ENCODE peak calls at places on chromosomes 7 and 10, in five cellular contexts. One of them, this sample, is unnamed.

GRCh38 chr10:1598393-1599153 is 138.8 kb downstream of the ADARB2 start:
- DNase-seq in iris pigment epithelial cell: no peak
- DNase-seq in NCI-H1694 treated with DMSO at 0.1 percent for 48 hours: no peak
- DNase-seq in CD4-positive, alpha-beta T cell: no peak
- DNase-seq in astrocyte of the spinal cord: no peak
- DNase-seq in this sample: no peak

GRCh38 chr10:35613107-35613440 is 7.9 kb downstream of the GJD4 start:
- DNase-seq in CD4-positive, alpha-beta T cell: no peak
- DNase-seq in astrocyte of the spinal cord: no peak
- DNase-seq in NCI-H1694 treated with DMSO at 0.1 percent for 48 hours: no peak
- DNase-seq in iris pigment epithelial cell: no peak
- DNase-seq in this sample: no peak

GRCh38 chr7:946256-946996 is 8.1 kb downstream of the ADAP1 start:
- DNase-seq in NCI-H1694 treated with DMSO at 0.1 percent for 48 hours: no peak
- DNase-seq in CD4-positive, alpha-beta T cell: no peak
- DNase-seq in iris pigment epithelial cell: no peak
- DNase-seq in astrocyte of the spinal cord: no peak
- DNase-seq in this sample: no peak

GRCh38 chr7:84136336-84136735 is 58.3 kb downstream of the SEMA3A start:
- DNase-seq in astrocyte of the spinal cord: no peak
- DNase-seq in CD4-positive, alpha-beta T cell: no peak
- DNase-seq in iris pigment epithelial cell: peak
- DNase-seq in NCI-H1694 treated with DMSO at 0.1 percent for 48 hours: no peak
- DNase-seq in this sample: no peak

GRCh38 chr10:95536017-95536416 is 25.2 kb downstream of the SORBS1 start:
- DNase-seq in NCI-H1694 treated with DMSO at 0.1 percent for 48 hours: no peak
- DNase-seq in astrocyte of the spinal cord: peak
- DNase-seq in iris pigment epithelial cell: peak
- DNase-seq in CD4-positive, alpha-beta T cell: no peak
- DNase-seq in this sample: no peak

GRCh38 chr7:36598056-36598675 is 126.1 kb downstream of the AOAH start:
- DNase-seq in CD4-positive, alpha-beta T cell: no peak
- DNase-seq in NCI-H1694 treated with DMSO at 0.1 percent for 48 hours: no peak
- DNase-seq in iris pigment epithelial cell: peak
- DNase-seq in astrocyte of the spinal cord: peak
- DNase-seq in this sample: no peak

GRCh38 chr10:94430705-94431104 is 28.4 kb downstream of the TBC1D12 start:
- DNase-seq in NCI-H1694 treated with DMSO at 0.1 percent for 48 hours: no peak
- DNase-seq in astrocyte of the spinal cord: no peak
- DNase-seq in CD4-positive, alpha-beta T cell: no peak
- DNase-seq in iris pigment epithelial cell: peak
- DNase-seq in this sample: no peak

GRCh38 chr10:91040343-91040742 is 119.5 kb upstream of the ANKRD1 start:
- DNase-seq in iris pigment epithelial cell: no peak
- DNase-seq in astrocyte of the spinal cord: no peak
- DNase-seq in NCI-H1694 treated with DMSO at 0.1 percent for 48 hours: no peak
- DNase-seq in CD4-positive, alpha-beta T cell: no peak
- DNase-seq in this sample: no peak

GRCh38 chr7:103689262-103689661 is 243.3 kb upstream of the SLC26A5 start:
- DNase-seq in NCI-H1694 treated with DMSO at 0.1 percent for 48 hours: no peak
- DNase-seq in astrocyte of the spinal cord: no peak
- DNase-seq in CD4-positive, alpha-beta T cell: no peak
- DNase-seq in iris pigment epithelial cell: no peak
- DNase-seq in this sample: no peak

GRCh38 chr7:99127636-99128035 is 16.3 kb downstream of the SMURF1 start:
- DNase-seq in NCI-H1694 treated with DMSO at 0.1 percent for 48 hours: no peak
- DNase-seq in CD4-positive, alpha-beta T cell: no peak
- DNase-seq in astrocyte of the spinal cord: no peak
- DNase-seq in iris pigment epithelial cell: peak
- DNase-seq in this sample: no peak

GRCh38 chr10:5563991-5564536 is 39.3 kb downstream of the CALML3 start:
- DNase-seq in astrocyte of the spinal cord: peak
- DNase-seq in iris pigment epithelial cell: peak
- DNase-seq in NCI-H1694 treated with DMSO at 0.1 percent for 48 hours: no peak
- DNase-seq in CD4-positive, alpha-beta T cell: peak
- DNase-seq in this sample: peak

GRCh38 chr10:132461683-132462231 is 64.8 kb downstream of the PWWP2B start:
- DNase-seq in NCI-H1694 treated with DMSO at 0.1 percent for 48 hours: no peak
- DNase-seq in astrocyte of the spinal cord: no peak
- DNase-seq in CD4-positive, alpha-beta T cell: no peak
- DNase-seq in iris pigment epithelial cell: no peak
- DNase-seq in this sample: no peak

GRCh38 chr10:62972103-62972502 is 155.9 kb upstream of the EGR2 start:
- DNase-seq in iris pigment epithelial cell: peak
- DNase-seq in NCI-H1694 treated with DMSO at 0.1 percent for 48 hours: no peak
- DNase-seq in CD4-positive, alpha-beta T cell: no peak
- DNase-seq in astrocyte of the spinal cord: no peak
- DNase-seq in this sample: no peak

GRCh38 chr7:131328387-131329175 is 905 bp downstream of the MKLN1 start:
- DNase-seq in CD4-positive, alpha-beta T cell: no peak
- DNase-seq in NCI-H1694 treated with DMSO at 0.1 percent for 48 hours: no peak
- DNase-seq in astrocyte of the spinal cord: peak
- DNase-seq in iris pigment epithelial cell: peak
- DNase-seq in this sample: peak

GRCh38 chr7:120996333-120996982 is 7.9 kb downstream of the CPED1 start:
- DNase-seq in iris pigment epithelial cell: peak
- DNase-seq in CD4-positive, alpha-beta T cell: peak
- DNase-seq in astrocyte of the spinal cord: peak
- DNase-seq in NCI-H1694 treated with DMSO at 0.1 percent for 48 hours: peak
- DNase-seq in this sample: peak

GRCh38 chr7:127865466-127865865 is 165.8 kb downstream of the LRRC4 start:
- DNase-seq in NCI-H1694 treated with DMSO at 0.1 percent for 48 hours: no peak
- DNase-seq in iris pigment epithelial cell: peak
- DNase-seq in astrocyte of the spinal cord: peak
- DNase-seq in CD4-positive, alpha-beta T cell: no peak
- DNase-seq in this sample: no peak

GRCh38 chr10:122190553-122190952 is 80.5 kb upstream of the BTBD16 start:
- DNase-seq in NCI-H1694 treated with DMSO at 0.1 percent for 48 hours: no peak
- DNase-seq in CD4-positive, alpha-beta T cell: no peak
- DNase-seq in iris pigment epithelial cell: no peak
- DNase-seq in astrocyte of the spinal cord: no peak
- DNase-seq in this sample: no peak

GRCh38 chr7:106110238-106110560 is 1.9 kb downstream of the SYPL1 start:
- DNase-seq in NCI-H1694 treated with DMSO at 0.1 percent for 48 hours: no peak
- DNase-seq in iris pigment epithelial cell: peak
- DNase-seq in astrocyte of the spinal cord: peak
- DNase-seq in CD4-positive, alpha-beta T cell: no peak
- DNase-seq in this sample: no peak

GRCh38 chr7:128084896-128085608 is 53.8 kb upstream of the LRRC4 start:
- DNase-seq in CD4-positive, alpha-beta T cell: no peak
- DNase-seq in astrocyte of the spinal cord: peak
- DNase-seq in iris pigment epithelial cell: no peak
- DNase-seq in NCI-H1694 treated with DMSO at 0.1 percent for 48 hours: no peak
- DNase-seq in this sample: no peak

GRCh38 chr10:30270247-30270646 is 78.8 kb downstream of the MTPAP start:
- DNase-seq in NCI-H1694 treated with DMSO at 0.1 percent for 48 hours: peak
- DNase-seq in CD4-positive, alpha-beta T cell: no peak
- DNase-seq in iris pigment epithelial cell: peak
- DNase-seq in astrocyte of the spinal cord: peak
- DNase-seq in this sample: no peak

GRCh38 chr10:105797234-105797890 is 1156.3 kb downstream of the SORCS3 start:
- DNase-seq in iris pigment epithelial cell: peak
- DNase-seq in astrocyte of the spinal cord: peak
- DNase-seq in CD4-positive, alpha-beta T cell: no peak
- DNase-seq in NCI-H1694 treated with DMSO at 0.1 percent for 48 hours: peak
- DNase-seq in this sample: peak

GRCh38 chr10:69645296-69645665 is 15.2 kb downstream of the FAM241B start:
- DNase-seq in NCI-H1694 treated with DMSO at 0.1 percent for 48 hours: no peak
- DNase-seq in astrocyte of the spinal cord: no peak
- DNase-seq in CD4-positive, alpha-beta T cell: no peak
- DNase-seq in iris pigment epithelial cell: no peak
- DNase-seq in this sample: no peak

GRCh38 chr10:101040061-101040460 is 9.0 kb downstream of the SFXN3 start:
- DNase-seq in CD4-positive, alpha-beta T cell: no peak
- DNase-seq in astrocyte of the spinal cord: no peak
- DNase-seq in NCI-H1694 treated with DMSO at 0.1 percent for 48 hours: no peak
- DNase-seq in iris pigment epithelial cell: no peak
- DNase-seq in this sample: no peak

GRCh38 chr7:48899932-48900331 is 24.4 kb upstream of the CDC14C start:
- DNase-seq in astrocyte of the spinal cord: peak
- DNase-seq in iris pigment epithelial cell: peak
- DNase-seq in CD4-positive, alpha-beta T cell: no peak
- DNase-seq in NCI-H1694 treated with DMSO at 0.1 percent for 48 hours: no peak
- DNase-seq in this sample: no peak

GRCh38 chr7:127447326-127447945 is 54.9 kb upstream of the ZNF800 start:
- DNase-seq in CD4-positive, alpha-beta T cell: peak
- DNase-seq in iris pigment epithelial cell: peak
- DNase-seq in NCI-H1694 treated with DMSO at 0.1 percent for 48 hours: peak
- DNase-seq in astrocyte of the spinal cord: peak
- DNase-seq in this sample: peak

GRCh38 chr10:683448-684071 is 5.9 kb downstream of the DIP2C start:
- DNase-seq in NCI-H1694 treated with DMSO at 0.1 percent for 48 hours: no peak
- DNase-seq in CD4-positive, alpha-beta T cell: no peak
- DNase-seq in iris pigment epithelial cell: peak
- DNase-seq in astrocyte of the spinal cord: peak
- DNase-seq in this sample: no peak

GRCh38 chr10:98158576-98158975 is 24.1 kb downstream of the R3HCC1L start:
- DNase-seq in iris pigment epithelial cell: no peak
- DNase-seq in astrocyte of the spinal cord: no peak
- DNase-seq in NCI-H1694 treated with DMSO at 0.1 percent for 48 hours: no peak
- DNase-seq in CD4-positive, alpha-beta T cell: no peak
- DNase-seq in this sample: no peak

GRCh38 chr10:132810141-132810806 is 24.3 kb upstream of the NKX6-2 start:
- DNase-seq in CD4-positive, alpha-beta T cell: no peak
- DNase-seq in astrocyte of the spinal cord: no peak
- DNase-seq in NCI-H1694 treated with DMSO at 0.1 percent for 48 hours: no peak
- DNase-seq in iris pigment epithelial cell: no peak
- DNase-seq in this sample: no peak

GRCh38 chr7:81299272-81299671 is 380.4 kb upstream of the SEMA3C start:
- DNase-seq in CD4-positive, alpha-beta T cell: no peak
- DNase-seq in iris pigment epithelial cell: peak
- DNase-seq in NCI-H1694 treated with DMSO at 0.1 percent for 48 hours: no peak
- DNase-seq in astrocyte of the spinal cord: peak
- DNase-seq in this sample: no peak

GRCh38 chr7:155233703-155234492 is 63.8 kb upstream of the INSIG1 start:
- DNase-seq in astrocyte of the spinal cord: no peak
- DNase-seq in NCI-H1694 treated with DMSO at 0.1 percent for 48 hours: no peak
- DNase-seq in CD4-positive, alpha-beta T cell: no peak
- DNase-seq in iris pigment epithelial cell: no peak
- DNase-seq in this sample: no peak

GRCh38 chr10:132319853-132320669 is 11.9 kb upstream of the LRRC27 start:
- DNase-seq in astrocyte of the spinal cord: peak
- DNase-seq in iris pigment epithelial cell: peak
- DNase-seq in NCI-H1694 treated with DMSO at 0.1 percent for 48 hours: no peak
- DNase-seq in CD4-positive, alpha-beta T cell: no peak
- DNase-seq in this sample: peak

GRCh38 chr7:108020585-108020984 is 17.6 kb upstream of the LAMB1 start:
- DNase-seq in astrocyte of the spinal cord: no peak
- DNase-seq in NCI-H1694 treated with DMSO at 0.1 percent for 48 hours: no peak
- DNase-seq in iris pigment epithelial cell: no peak
- DNase-seq in CD4-positive, alpha-beta T cell: no peak
- DNase-seq in this sample: no peak

GRCh38 chr10:100186813-100187212 is 984 bp upstream of the ERLIN1 start:
- DNase-seq in astrocyte of the spinal cord: no peak
- DNase-seq in CD4-positive, alpha-beta T cell: no peak
- DNase-seq in iris pigment epithelial cell: no peak
- DNase-seq in NCI-H1694 treated with DMSO at 0.1 percent for 48 hours: no peak
- DNase-seq in this sample: peak

GRCh38 chr10:22803201-22803895 is 89.0 kb upstream of the PIP4K2A start:
- DNase-seq in iris pigment epithelial cell: peak
- DNase-seq in CD4-positive, alpha-beta T cell: no peak
- DNase-seq in astrocyte of the spinal cord: peak
- DNase-seq in NCI-H1694 treated with DMSO at 0.1 percent for 48 hours: no peak
- DNase-seq in this sample: no peak

GRCh38 chr10:117167346-117168134 is 29.5 kb upstream of the VAX1 start:
- DNase-seq in astrocyte of the spinal cord: no peak
- DNase-seq in CD4-positive, alpha-beta T cell: no peak
- DNase-seq in NCI-H1694 treated with DMSO at 0.1 percent for 48 hours: no peak
- DNase-seq in iris pigment epithelial cell: no peak
- DNase-seq in this sample: no peak

GRCh38 chr7:23570592-23571200 is 26.5 kb upstream of the CCDC126 start:
- DNase-seq in NCI-H1694 treated with DMSO at 0.1 percent for 48 hours: peak
- DNase-seq in iris pigment epithelial cell: peak
- DNase-seq in CD4-positive, alpha-beta T cell: peak
- DNase-seq in astrocyte of the spinal cord: peak
- DNase-seq in this sample: peak

This sample was measured in erythroblast.